ENCODE peak calls at places on chromosomes 5 and 9, in seven cellular contexts. M is upper lobe of left lung, T is psoas muscle, E is fibroblast of lung, Y is HL-60, K is nephron progenitor cell, I is upper lobe of right lung. L is an unnamed sample.

GRCh38 chr5:91418158-91418557 is 35.0 kb upstream of the ARRDC3 start:
- DNase-seq in I (no peak), M (no peak), T (no peak), Y (no peak), K (no peak), E (no peak), L (no peak)

GRCh38 chr5:134135091-134135655 is 20.7 kb downstream of the TCF7 start:
- DNase-seq in E (no peak), M (peak; percentile 1), K (no peak), I (peak; percentile 16), T (no peak), Y (no peak), L (no peak)

GRCh38 chr9:118782790-118783463 is 586.3 kb downstream of the BRINP1 start:
- DNase-seq in Y (no peak), E (no peak), T (no peak), I (no peak), M (no peak), K (no peak), L (no peak)

GRCh38 chr5:120394259-120394658 is 69.8 kb upstream of the PRR16 start:
- DNase-seq in E (no peak), T (no peak), I (no peak), Y (no peak), K (no peak), M (no peak), L (no peak)

GRCh38 chr9:2465921-2466460 is 155.6 kb upstream of the VLDLR start:
- DNase-seq in E (no peak), K (no peak), M (no peak), T (no peak), I (no peak), Y (no peak), L (no peak)

GRCh38 chr5:143244990-143245389 is 158.5 kb downstream of the NR3C1 start:
- DNase-seq in Y (no peak), E (peak; percentile 71), I (no peak), M (no peak), K (no peak), T (no peak), L (no peak)

GRCh38 chr9:120434532-120434931 is 145.4 kb downstream of the CDK5RAP2 start:
- DNase-seq in M (no peak), T (peak; percentile 35), E (peak; percentile 84), K (no peak), Y (no peak), I (no peak), L (no peak)

GRCh38 chr9:1231998-1232919 is 182.1 kb downstream of the DMRT2 start:
- DNase-seq in E (peak; percentile 33), M (peak; percentile 67), K (no peak), I (peak; percentile 69), T (peak; percentile 69), Y (no peak), L (no peak)

GRCh38 chr5:170496629-170497028 is 7.2 kb upstream of the KCNIP1 start:
- DNase-seq in I (no peak), Y (no peak), K (no peak), T (no peak), E (no peak), M (no peak), L (no peak)

GRCh38 chr5:170497311-170498038 is 6.3 kb upstream of the KCNIP1 start:
- DNase-seq in Y (no peak), T (no peak), I (no peak), K (peak; percentile 35), E (peak; percentile 72), M (no peak), L (no peak)

GRCh38 chr5:170499621-170500020 is 4.2 kb upstream of the KCNIP1 start:
- DNase-seq in K (no peak), E (no peak), T (no peak), M (no peak), Y (no peak), I (no peak), L (no peak)

GRCh38 chr5:170501361-170501760 is 2.5 kb upstream of the KCNIP1 start:
- DNase-seq in K (no peak), Y (no peak), T (no peak), M (no peak), E (no peak), I (no peak), L (no peak)

DNA sequence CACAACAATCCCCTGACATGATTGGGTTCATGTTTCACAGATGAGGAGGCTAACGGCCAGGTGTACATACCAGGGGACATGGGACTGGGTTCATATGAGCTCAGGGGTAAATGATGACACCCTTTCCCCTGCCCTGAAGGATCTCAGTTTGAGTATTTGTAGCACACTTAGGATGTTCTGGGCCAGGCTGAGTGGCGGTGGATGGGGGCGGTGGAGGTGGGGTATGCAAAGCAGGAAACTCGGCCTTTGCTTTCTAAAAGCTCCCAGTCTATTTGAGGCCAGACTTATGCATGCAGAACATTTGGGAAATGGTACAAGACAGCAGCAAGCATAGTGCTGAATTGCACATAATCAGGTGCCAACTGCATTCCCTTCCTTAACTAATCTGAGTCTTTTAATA is 5.0 kb upstream of the KCNIP1 start:
- DNase-seq in M (no peak), Y (no peak), E (no peak), K (no peak), T (no peak), I (no peak), L (no peak)
- TF ChIP-seq CTCF in M (no peak), Y (no peak), E (no peak), K (no peak), T (no peak), I (no peak), L (no peak)

GRCh38 chr5:172762214-172763119 is 8.5 kb downstream of the DUSP1 start:
- DNase-seq in K (no peak), M (no peak), Y (no peak), T (no peak), E (no peak), I (no peak), L (no peak)

GRCh38 chr5:172763120-172763464 is 7.9 kb downstream of the DUSP1 start:
- DNase-seq in K (no peak), M (no peak), Y (no peak), E (no peak), I (peak; percentile 55), T (no peak), L (no peak)

GRCh38 chr5:172765766-172766286 is 5.2 kb downstream of the DUSP1 start:
- DNase-seq in T (peak; percentile 46), K (no peak), I (no peak), Y (no peak), E (no peak), M (no peak), L (no peak)

GRCh38 chr5:172766287-172767104 is 4.5 kb downstream of the DUSP1 start:
- DNase-seq in I (peak; percentile 76), T (peak; percentile 83), Y (no peak), E (peak; percentile 81), M (peak; percentile 85), K (no peak), L (no peak)

DNA sequence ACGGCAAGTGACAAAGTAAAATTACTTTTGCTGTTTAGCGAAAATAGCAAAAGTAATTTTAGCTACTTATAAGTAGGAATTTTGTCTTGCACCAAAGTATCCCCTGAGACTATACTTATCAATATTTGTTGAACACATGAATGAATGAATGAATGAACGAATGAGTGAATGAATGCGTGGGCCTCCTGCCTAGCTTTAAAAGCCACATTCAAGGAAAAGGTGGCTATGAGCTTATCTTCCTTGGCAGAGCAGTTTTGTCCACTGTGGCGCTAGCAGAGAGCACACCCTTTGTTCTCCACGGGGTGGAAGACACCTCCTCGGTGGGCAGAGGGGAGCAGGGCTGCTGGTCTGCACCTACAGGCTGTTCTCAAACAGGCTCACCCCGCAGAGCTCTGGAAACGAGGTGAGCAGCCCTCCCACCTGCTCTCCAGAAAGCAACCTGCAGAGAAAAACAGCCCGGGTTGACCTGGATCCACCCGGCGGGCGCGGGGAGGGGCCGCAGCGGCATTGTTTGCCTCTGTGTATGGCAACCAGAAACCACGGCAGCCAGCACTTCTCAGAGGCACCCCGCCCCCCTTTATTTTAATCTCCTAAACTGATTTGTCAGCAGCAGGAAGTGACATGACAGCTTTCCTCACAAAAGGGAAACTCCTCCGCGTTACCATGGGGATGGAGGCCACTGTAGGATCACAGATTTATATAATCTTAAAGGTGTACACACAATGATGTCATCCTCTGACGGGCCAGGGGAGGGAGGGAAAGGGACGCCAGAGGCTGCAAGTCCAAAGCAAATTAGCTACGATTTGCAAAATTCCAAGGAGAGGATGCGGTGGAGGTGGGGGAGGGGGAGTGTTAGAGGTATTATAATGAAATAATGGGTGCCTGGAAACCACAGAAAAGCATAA is 5.9 kb downstream of the DUSP1 start:
- DNase-seq in M (peak; percentile 100), E (peak; percentile 100), K (peak; percentile 87), Y (peak; percentile 78), T (peak; percentile 86), I (peak; percentile 96), L (peak; percentile 75)
- TF ChIP-seq CTCF in M (peak; percentile 22), E (peak; percentile 8), K (no peak), Y (no peak), T (no peak), I (no peak), L (no peak)

DNA sequence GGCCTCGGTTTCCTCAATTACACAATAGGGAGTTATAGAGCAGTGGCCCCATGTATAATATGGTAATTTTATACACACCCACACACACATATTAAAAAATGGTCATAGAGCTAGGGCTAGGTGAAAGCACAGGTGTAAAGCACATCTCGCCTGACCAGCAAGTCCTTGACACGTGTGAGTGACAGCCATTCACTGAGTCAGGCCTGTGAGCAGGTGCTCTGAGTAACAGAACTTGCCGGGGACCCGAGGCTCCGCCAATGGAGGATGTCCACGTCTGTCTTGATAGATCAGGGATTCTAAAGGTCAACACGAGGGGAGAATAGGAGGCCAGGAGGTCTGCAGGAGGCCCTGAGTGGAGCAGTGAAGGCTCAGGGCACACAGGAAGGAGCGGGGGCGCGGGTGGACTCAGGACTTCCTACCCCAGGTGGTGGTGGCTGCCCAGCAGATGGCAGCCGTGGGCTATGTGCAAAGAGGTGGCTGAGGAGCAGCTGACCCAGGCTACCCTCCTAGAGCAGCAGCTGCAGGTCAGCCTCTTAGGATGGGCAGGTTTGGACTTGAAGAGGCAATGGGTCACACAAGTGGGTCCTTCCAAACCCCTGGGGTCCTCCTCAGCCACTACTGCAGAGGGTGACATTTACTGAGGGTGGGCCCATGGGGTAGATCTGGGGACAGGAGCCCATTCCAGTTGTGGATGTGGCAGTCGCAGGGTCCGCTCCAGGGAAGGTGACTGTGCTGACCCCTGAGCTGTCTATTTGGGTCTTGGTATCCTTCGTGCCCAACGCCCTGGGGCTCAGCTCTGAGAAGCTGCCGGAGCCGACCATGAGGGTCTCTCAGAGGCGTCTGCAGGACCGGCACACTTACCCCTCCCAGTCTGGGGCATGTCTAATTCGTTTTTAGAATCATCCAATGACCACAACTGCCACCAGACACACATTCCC is 45.9 kb downstream of the PRRT1B start:
- DNase-seq in K (peak; percentile 70), Y (peak; percentile 66), M (peak; percentile 89), T (peak; percentile 81), I (peak; percentile 92), E (peak; percentile 63), L (peak; percentile 57)
- TF ChIP-seq CTCF in K (peak; percentile 63), Y (peak; percentile 61), M (peak; percentile 95), T (peak; percentile 91), I (peak; percentile 79), E (peak; percentile 78), L (peak; percentile 77)

DNA sequence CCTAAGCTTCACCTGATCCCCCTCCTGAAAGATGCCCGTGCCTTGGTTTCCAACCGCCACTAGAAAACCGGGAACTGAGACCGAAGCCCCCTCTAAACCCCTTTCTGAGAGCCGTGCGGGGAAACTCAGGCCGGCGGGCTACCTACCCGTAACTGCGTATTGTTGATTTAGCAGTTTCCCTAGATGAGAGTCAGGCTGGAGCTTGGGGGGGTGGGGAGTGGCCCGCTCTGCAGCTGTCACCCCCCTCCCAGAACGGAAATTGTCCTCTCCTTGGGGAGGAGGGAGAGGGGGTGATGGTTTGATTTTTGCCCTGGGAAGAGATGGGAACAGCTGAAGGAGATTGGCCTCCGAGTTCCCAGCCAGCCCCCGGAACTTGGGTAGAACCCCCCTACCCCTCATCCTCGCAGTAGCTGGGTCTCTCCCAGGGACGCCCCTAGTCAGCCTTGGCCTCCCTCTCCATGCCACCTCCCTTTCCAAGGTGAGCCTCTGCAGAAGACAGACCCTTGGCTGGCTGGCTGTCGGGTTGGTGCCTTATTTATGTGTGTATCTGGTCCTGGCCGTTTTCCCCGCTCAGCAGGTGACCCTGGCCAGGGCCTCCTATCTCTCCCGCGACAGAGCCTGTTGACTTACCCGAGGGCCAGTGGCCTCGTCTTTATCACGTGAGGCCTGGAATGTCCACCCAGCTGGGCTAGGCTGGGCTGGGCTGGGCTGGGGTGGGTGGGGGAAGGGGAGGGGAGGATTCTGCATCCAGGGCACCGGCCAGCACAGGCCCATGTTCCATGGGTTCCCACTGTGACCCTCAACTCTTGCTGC is 2.7 kb downstream of the CXXC5 start:
- DNase-seq in T (peak; percentile 59), I (peak; percentile 78), E (no peak), M (peak; percentile 84), Y (no peak), K (peak; percentile 56), L (no peak)
- TF ChIP-seq CTCF in T (no peak), I (no peak), E (no peak), M (no peak), Y (no peak), K (no peak), L (no peak)

L was measured in neural crest cell.